ENCODE peak calls at places on chromosomes 12 and 14, in eight cellular contexts. S is HFFc6; D is T-helper 1 cell; X is activated naive CD4-positive, alpha-beta T cell treated with anti-CD3 and anti-CD28 coated beads, Interleukin-2, amount 50 U/mL, for 16 hours; V is head of caudate nucleus; K is cortex of kidney; F is CD14-positive monocyte; W is ACHN. Y is an unnamed sample.

GRCh38 chr12:108816652-108817335 is 40.6 kb downstream of the SSH1 start:
- DNase-seq in S (no peak), D (no peak), X (no peak), V (peak), K (no peak), F (no peak), W (no peak), Y (no peak)

GRCh38 chr14:28361486-28361885 is 405.1 kb upstream of the FOXG1 start:
- DNase-seq in S (no peak), D (no peak), X (no peak), V (no peak), K (no peak), F (no peak), W (no peak), Y (no peak)

GRCh38 chr12:88597361-88597760 is 17.1 kb upstream of the KITLG start:
- DNase-seq in S (no peak), D (no peak), X (no peak), V (no peak), K (no peak), F (no peak), W (no peak), Y (no peak)

GRCh38 chr14:25607095-25607657 is 557.2 kb upstream of the STXBP6 start:
- DNase-seq in S (no peak), D (no peak), X (no peak), V (no peak), K (no peak), F (no peak), W (no peak), Y (no peak)

GRCh38 chr12:32662665-32663064 is 16.4 kb upstream of the DNM1L start:
- DNase-seq in S (no peak), D (no peak), X (no peak), V (no peak), K (no peak), F (no peak), W (no peak), Y (no peak)

GRCh38 chr14:103847954-103848719 is 762 bp upstream of the PPP1R13B start:
- DNase-seq in S (no peak), D (peak), X (no peak), V (peak), K (no peak), F (no peak), W (no peak), Y (peak)

GRCh38 chr14:71238835-71239234 is 331.6 kb downstream of the PCNX1 start:
- DNase-seq in S (no peak), D (no peak), X (no peak), V (no peak), K (no peak), F (no peak), W (no peak), Y (no peak)

GRCh38 chr12:103912069-103912468 is 18.1 kb upstream of the HSP90B1 start:
- DNase-seq in S (no peak), D (no peak), X (no peak), V (no peak), K (no peak), F (no peak), W (no peak), Y (no peak)

GRCh38 chr12:22978962-22979361 is 354.0 kb downstream of the ETNK1 start:
- DNase-seq in S (peak), D (no peak), X (no peak), V (no peak), K (no peak), F (no peak), W (peak), Y (no peak)

GRCh38 chr14:105358943-105359342 is 39.4 kb upstream of the TEX22 start:
- DNase-seq in S (no peak), D (no peak), X (no peak), V (no peak), K (no peak), F (no peak), W (no peak), Y (no peak)

GRCh38 chr14:74502236-74503019 is 8.9 kb downstream of the ISCA2 start:
- DNase-seq in S (peak), D (no peak), X (no peak), V (peak), K (no peak), F (peak), W (no peak), Y (no peak)

GRCh38 chr14:29494312-29494711 is 433.3 kb downstream of the PRKD1 start:
- DNase-seq in S (no peak), D (no peak), X (no peak), V (no peak), K (no peak), F (no peak), W (no peak), Y (no peak)

GRCh38 chr14:34872822-34873590 is 2.2 kb downstream of the BAZ1A start:
- DNase-seq in S (peak), D (no peak), X (peak), V (no peak), K (no peak), F (no peak), W (peak), Y (no peak)

GRCh38 chr12:52442600-52443061 is 8.5 kb upstream of the KRT75 start:
- DNase-seq in S (peak), D (no peak), X (no peak), V (no peak), K (no peak), F (no peak), W (peak), Y (no peak)

GRCh38 chr12:106138279-106138645 is 492 bp downstream of the NUAK1 start:
- DNase-seq in S (no peak), D (no peak), X (peak), V (peak), K (no peak), F (no peak), W (peak), Y (no peak)

GRCh38 chr12:39846971-39847661 is 227.5 kb upstream of the ABCD2 start:
- DNase-seq in S (no peak), D (no peak), X (no peak), V (no peak), K (no peak), F (no peak), W (no peak), Y (no peak)

Y was measured in T-helper 17 cell.